ENCODE peak calls at places on chromosomes 16 and 17, in nine cellular contexts. D, J, P, X, K, R, Z, M and O are unnamed samples.

GRCh38 chr17:58056476-58056875 is 26.7 kb upstream of the DYNLL2 start:
- DNase-seq in D (no peak), J (no peak), P (no peak), X (no peak), K (no peak), R (no peak), Z (no peak), M (no peak), O (no peak)

GRCh38 chr16:89320717-89321501 is 103.4 kb downstream of the ZNF778 start:
- DNase-seq in D (peak; percentile 60), J (peak; percentile 56), P (peak; percentile 80), X (no peak), K (no peak), R (peak; percentile 71), Z (peak; percentile 54), M (no peak), O (peak; percentile 76)

GRCh38 chr16:59201160-59201559 is 467.0 kb upstream of the GOT2 start:
- DNase-seq in D (no peak), J (no peak), P (no peak), X (no peak), K (no peak), R (no peak), Z (no peak), M (no peak), O (no peak)

GRCh38 chr16:88282221-88283041 is 100.3 kb upstream of the ZNF469 start:
- DNase-seq in D (no peak), J (peak; percentile 22), P (no peak), X (no peak), K (no peak), R (no peak), Z (no peak), M (no peak), O (no peak)

GRCh38 chr17:49434821-49435581 is 20.3 kb upstream of the PHB1 start:
- DNase-seq in D (peak; percentile 49), J (peak; percentile 73), P (peak; percentile 31), X (peak; percentile 74), K (peak; percentile 51), R (peak; percentile 61), Z (no peak), M (no peak), O (no peak)

GRCh38 chr17:7216242-7217112 is 3.2 kb downstream of the DLG4 start:
- DNase-seq in D (no peak), J (no peak), P (no peak), X (no peak), K (no peak), R (no peak), Z (no peak), M (no peak), O (no peak)

GRCh38 chr16:30551781-30552180 is 6.4 kb downstream of the ZNF764 start:
- DNase-seq in D (no peak), J (no peak), P (no peak), X (no peak), K (no peak), R (no peak), Z (no peak), M (no peak), O (no peak)

GRCh38 chr17:63439682-63440081 is 6.4 kb downstream of the CYB561 start:
- DNase-seq in D (no peak), J (no peak), P (no peak), X (no peak), K (no peak), R (no peak), Z (no peak), M (no peak), O (no peak)

GRCh38 chr16:20300312-20301097 is 26.8 kb downstream of the GP2 start:
- DNase-seq in D (peak; percentile 69), J (peak; percentile 63), P (peak; percentile 43), X (peak; percentile 71), K (peak; percentile 56), R (peak; percentile 62), Z (peak; percentile 66), M (no peak), O (no peak)

GRCh38 chr16:574021-574760 is 4.4 kb downstream of the PIGQ start:
- DNase-seq in D (peak; percentile 58), J (no peak), P (no peak), X (no peak), K (no peak), R (no peak), Z (no peak), M (no peak), O (no peak)

GRCh38 chr17:59508999-59509398 is 56.4 kb upstream of the DHX40 start:
- DNase-seq in D (no peak), J (no peak), P (no peak), X (no peak), K (no peak), R (no peak), Z (no peak), M (no peak), O (no peak)

GRCh38 chr17:80952291-80952690 is 39.4 kb upstream of the CHMP6 start:
- DNase-seq in D (no peak), J (no peak), P (no peak), X (no peak), K (no peak), R (no peak), Z (no peak), M (peak; percentile 46), O (no peak)

GRCh38 chr17:1002771-1003555 is 6.0 kb downstream of the TIMM22 start:
- DNase-seq in D (no peak), J (no peak), P (no peak), X (no peak), K (no peak), R (peak; percentile 33), Z (no peak), M (no peak), O (peak; percentile 34)

GRCh38 chr17:16287563-16288027 is 65.7 kb downstream of the CENPV start:
- DNase-seq in D (peak; percentile 37), J (peak; percentile 60), P (peak; percentile 40), X (peak; percentile 48), K (no peak), R (peak; percentile 30), Z (no peak), M (no peak), O (no peak)

GRCh38 chr17:60535382-60536279 is 9.6 kb upstream of the APPBP2 start:
- DNase-seq in D (no peak), J (no peak), P (no peak), X (no peak), K (no peak), R (no peak), Z (no peak), M (no peak), O (no peak)

GRCh38 chr17:38417210-38417951 is 10.9 kb upstream of the ARHGAP23 start:
- DNase-seq in D (no peak), J (no peak), P (no peak), X (no peak), K (no peak), R (no peak), Z (no peak), M (no peak), O (no peak)

GRCh38 chr17:2853722-2854580 is 57.7 kb downstream of the RAP1GAP2 start:
- DNase-seq in D (peak; percentile 55), J (peak; percentile 55), P (peak; percentile 65), X (no peak), K (no peak), R (no peak), Z (no peak), M (no peak), O (peak; percentile 42)
- H3K27ac ChIP-seq in D (peak overlapping the region; percentile 90), J (peak overlapping the region; percentile 92), P (peak overlapping the region; percentile 83), X (no peak overlapping the region), K (peak overlapping the region; percentile 91), R (no peak overlapping the region), Z (no peak overlapping the region), M (peak overlapping the region; percentile 69), O (peak overlapping the region; percentile 91)

GRCh38 chr16:70395345-70395901 is 43.5 kb downstream of the ST3GAL2 start:
- DNase-seq in D (peak; percentile 77), J (peak; percentile 75), P (peak; percentile 89), X (peak; percentile 72), K (peak; percentile 65), R (peak; percentile 80), Z (peak; percentile 89), M (no peak), O (peak; percentile 57)
- TF ChIP-seq CTCF in D (peak; percentile 71), J (peak; percentile 75), P (peak; percentile 61), X (peak; percentile 99), K (peak; percentile 46), R (peak; percentile 63), Z (peak; percentile 86), M (no peak), O (peak; percentile 72)

GRCh38 chr16:27400751-27401620 is 988 bp upstream of the IL21R start:
- DNase-seq in D (no peak), J (no peak), P (no peak), X (no peak), K (no peak), R (no peak), Z (no peak), M (no peak), O (no peak)

GRCh38 chr16:27403601-27403992 is 1.6 kb downstream of the IL21R start:
- DNase-seq in D (no peak), J (no peak), P (no peak), X (no peak), K (no peak), R (no peak), Z (no peak), M (no peak), O (no peak)

GRCh38 chr16:27402964-27403600 is 1.1 kb downstream of the IL21R start:
- DNase-seq in D (no peak), J (no peak), P (no peak), X (no peak), K (no peak), R (no peak), Z (no peak), M (no peak), O (no peak)

GRCh38 chr16:27402569-27402963 is 592 bp downstream of the IL21R start:
- DNase-seq in D (no peak), J (no peak), P (no peak), X (no peak), K (no peak), R (no peak), Z (no peak), M (no peak), O (no peak)

GRCh38 chr16:27401768-27402568 is at the start of gene IL21R:
- DNase-seq in D (peak; percentile 50), J (no peak), P (peak; percentile 74), X (no peak), K (no peak), R (peak; percentile 40), Z (peak; percentile 81), M (no peak), O (peak; percentile 90)
- TF ChIP-seq POLR2A in D (no peak), J (no peak), P (peak; percentile 25), X (no peak), K (no peak), R (no peak), Z (no peak), M (no peak), O (no peak)

GRCh38 chr17:44214230-44214494 is 5.3 kb downstream of the UBTF start:
- DNase-seq in D (no peak), J (no peak), P (no peak), X (no peak), K (no peak), R (no peak), Z (no peak), M (no peak), O (no peak)
- H3K27ac ChIP-seq in D (no peak overlapping the region), J (no peak overlapping the region), P (no peak overlapping the region), X (no peak overlapping the region), K (no peak overlapping the region), R (no peak overlapping the region), Z (no peak overlapping the region), M (no peak overlapping the region), O (no peak overlapping the region)